ENCODE peak calls at places on chromosomes 13 and 19, in ten cellular contexts. M is activated CD4-positive, alpha-beta T cell treated with anti-CD3 and anti-CD28 coated beads for 1 hour; D is NCI-H1930; U is nephron progenitor cell; N is ELR; Y is HFF-Myc; X is smooth muscle cell of the brain vasculature; Z is epithelial cell of proximal tubule; T is stromal cell of bone marrow; C is myocyte. B is an unnamed sample.

GRCh38 chr19:13241321-13242104 is 91.3 kb downstream of the IER2 start:
- DNase-seq in M (no peak), D (no peak), U (no peak), N (no peak), Y (no peak), X (no peak), Z (no peak), T (no peak), C (peak), B (no peak)

GRCh38 chr19:2491130-2491801 is 15.3 kb downstream of the GADD45B start:
- DNase-seq in M (no peak), D (no peak), U (no peak), N (peak), Y (no peak), X (no peak), Z (peak), T (no peak), C (peak), B (no peak)

GRCh38 chr13:30043631-30043925 is 193.2 kb upstream of the UBL3 start:
- DNase-seq in M (no peak), D (no peak), U (no peak), N (no peak), Y (no peak), X (no peak), Z (no peak), T (no peak), C (no peak), B (no peak)

GRCh38 chr19:6481541-6482342 is at the start of gene DENND1C:
- DNase-seq in M (peak), D (no peak), U (peak), N (peak), Y (no peak), X (no peak), Z (no peak), T (no peak), C (no peak), B (no peak)

GRCh38 chr19:18073197-18073596 is 13.5 kb downstream of the IL12RB1 start:
- DNase-seq in M (no peak), D (no peak), U (no peak), N (no peak), Y (no peak), X (no peak), Z (no peak), T (no peak), C (no peak), B (no peak)

GRCh38 chr19:34972163-34972705 is 8.2 kb upstream of the ZNF792 start:
- DNase-seq in M (no peak), D (no peak), U (no peak), N (no peak), Y (no peak), X (no peak), Z (no peak), T (no peak), C (no peak), B (no peak)

GRCh38 chr19:1923319-1923718 is 17.7 kb upstream of the CSNK1G2 start:
- DNase-seq in M (no peak), D (no peak), U (no peak), N (no peak), Y (no peak), X (no peak), Z (no peak), T (no peak), C (no peak), B (no peak)

GRCh38 chr13:27309401-27309958 is 38.9 kb downstream of the RASL11A start:
- DNase-seq in M (no peak), D (no peak), U (no peak), N (no peak), Y (no peak), X (no peak), Z (no peak), T (no peak), C (no peak), B (no peak)

GRCh38 chr13:113486698-113487097 is 3.8 kb downstream of the DCUN1D2 start:
- DNase-seq in M (no peak), D (no peak), U (no peak), N (no peak), Y (no peak), X (no peak), Z (no peak), T (no peak), C (no peak), B (no peak)

GRCh38 chr19:49636230-49636932 is 3.6 kb downstream of the RRAS start:
- DNase-seq in M (no peak), D (no peak), U (peak), N (no peak), Y (no peak), X (no peak), Z (no peak), T (no peak), C (no peak), B (no peak)

GRCh38 chr13:33364192-33364591 is 78.6 kb upstream of the STARD13 start:
- DNase-seq in M (no peak), D (no peak), U (no peak), N (no peak), Y (no peak), X (no peak), Z (no peak), T (no peak), C (no peak), B (no peak)

GRCh38 chr13:95793018-95793555 is 116.1 kb downstream of the DNAJC3 start:
- DNase-seq in M (no peak), D (no peak), U (no peak), N (no peak), Y (no peak), X (no peak), Z (no peak), T (no peak), C (peak), B (no peak)

GRCh38 chr19:15042003-15042402 is 7.3 kb upstream of the CASP14 start:
- DNase-seq in M (no peak), D (no peak), U (no peak), N (no peak), Y (no peak), X (no peak), Z (no peak), T (no peak), C (no peak), B (no peak)